ENCODE peak calls at places on chromosomes 7 and 10, in seven cellular contexts. V is spleen, K is H9, M is nephron progenitor cell, N is BJ, B is progenitor cell of endocrine pancreas, O is AG04449. Y is an unnamed sample.

GRCh38 chr7:27745064-27745583 is 5.2 kb downstream of the TAX1BP1 start:
- DNase-seq in N (no peak), V (no peak), M (peak; percentile 12), K (peak; percentile 47), B (no peak), O (no peak), Y (no peak)

GRCh38 chr10:84525120-84525806 is 196.9 kb downstream of the CCSER2 start:
- DNase-seq in K (no peak), O (no peak), B (no peak), V (no peak), N (no peak), M (no peak), Y (no peak)

GRCh38 chr7:64574481-64575159 is 11.7 kb upstream of the ZNF680 start:
- DNase-seq in B (no peak), M (no peak), N (no peak), K (no peak), O (no peak), V (no peak), Y (no peak)

GRCh38 chr10:69337312-69338132 is 59.2 kb downstream of the HK1 start:
- DNase-seq in V (no peak), N (peak; percentile 65), K (no peak), M (no peak), O (no peak), B (no peak), Y (no peak)

GRCh38 chr7:143391462-143392404 is 10.6 kb downstream of the ZYX start:
- DNase-seq in B (no peak), O (no peak), N (peak; percentile 41), K (peak; percentile 30), M (no peak), V (no peak), Y (no peak)

GRCh38 chr10:79342811-79343541 is 4.3 kb upstream of the PPIF start:
- DNase-seq in N (no peak), M (no peak), K (peak; percentile 17), V (no peak), O (no peak), B (no peak), Y (peak; percentile 50)

GRCh38 chr10:35486297-35486991 is 118.7 kb upstream of the GJD4 start:
- DNase-seq in B (no peak), V (no peak), K (no peak), O (no peak), N (no peak), M (no peak), Y (no peak)

GRCh38 chr10:132577350-132578005 is 39.9 kb downstream of the INPP5A start:
- DNase-seq in V (no peak), K (no peak), M (no peak), O (no peak), N (no peak), B (no peak), Y (no peak)

GRCh38 chr7:74000489-74001149 is 27.4 kb upstream of the ELN start:
- DNase-seq in V (no peak), M (no peak), K (no peak), O (no peak), N (no peak), B (no peak), Y (no peak)

GRCh38 chr10:17915181-17915580 is 36.5 kb upstream of the SLC39A12 start:
- DNase-seq in M (no peak), V (no peak), N (no peak), B (no peak), O (no peak), K (no peak), Y (no peak)

GRCh38 chr10:59333731-59334130 is 28.6 kb downstream of the FAM13C start:
- DNase-seq in B (no peak), N (no peak), K (no peak), M (no peak), O (no peak), V (no peak), Y (no peak)

GRCh38 chr7:29291723-29292591 is 97.4 kb downstream of the CHN2 start:
- DNase-seq in K (no peak), N (no peak), M (no peak), O (no peak), V (no peak), B (no peak), Y (no peak)

GRCh38 chr10:46541735-46542566 is 14.5 kb downstream of the GPRIN2 start:
- DNase-seq in K (no peak), B (no peak), M (peak; percentile 1), N (no peak), V (peak; percentile 63), O (no peak), Y (peak; percentile 65)

GRCh38 chr7:158133057-158133456 is 454.6 kb downstream of the PTPRN2 start:
- DNase-seq in M (no peak), O (no peak), N (no peak), B (no peak), K (no peak), V (peak; percentile 72), Y (no peak)

GRCh38 chr10:15188629-15189028 is 20.1 kb upstream of the NMT2 start:
- DNase-seq in V (no peak), O (no peak), K (no peak), B (no peak), M (no peak), N (no peak), Y (no peak)

GRCh38 chr7:22934023-22934422 is 79.9 kb downstream of the HYCC1 start:
- DNase-seq in B (no peak), N (no peak), O (no peak), K (no peak), V (no peak), M (no peak), Y (no peak)

GRCh38 chr10:131174211-131174565 is 137.3 kb downstream of the TCERG1L start:
- DNase-seq in O (no peak), K (peak; percentile 28), V (peak; percentile 61), M (no peak), N (no peak), B (peak; percentile 8), Y (no peak)

GRCh38 chr10:49322371-49323170 is 23.6 kb downstream of the C10orf71 start:
- DNase-seq in B (no peak), K (no peak), V (no peak), M (no peak), O (no peak), N (no peak), Y (no peak)

GRCh38 chr10:3068201-3068967 is 1.0 kb downstream of the PFKP start:
- DNase-seq in V (peak; percentile 86), M (peak; percentile 65), N (no peak), B (no peak), O (no peak), K (no peak), Y (no peak)

GRCh38 chr7:77791336-77791735 is 6.9 kb downstream of the TMEM60 start:
- DNase-seq in K (no peak), O (no peak), V (no peak), B (no peak), N (no peak), M (no peak), Y (no peak)

GRCh38 chr10:110547139-110547761 is 20.2 kb upstream of the SMC3 start:
- DNase-seq in V (no peak), K (no peak), B (no peak), N (no peak), O (no peak), M (no peak), Y (no peak)

GRCh38 chr10:1715821-1716220 is 21.5 kb downstream of the ADARB2 start:
- DNase-seq in O (no peak), N (no peak), B (peak; percentile 25), V (no peak), K (peak; percentile 74), M (peak; percentile 40), Y (no peak)

GRCh38 chr10:129285459-129285858 is 181.6 kb upstream of the MGMT start:
- DNase-seq in O (no peak), B (no peak), K (no peak), M (no peak), V (no peak), N (no peak), Y (no peak)

GRCh38 chr7:101244385-101245146 is at the start of gene FIS1:
- DNase-seq in M (peak; percentile 96), N (peak; percentile 47), O (no peak), K (peak; percentile 97), B (peak; percentile 80), V (peak; percentile 99), Y (peak; percentile 95)
- TF ChIP-seq CTCF in M (peak; percentile 88), N (peak; percentile 92), O (peak; percentile 94), K (peak; percentile 94), B (peak; percentile 92), V (peak; percentile 98), Y (peak; percentile 55)

GRCh38 chr7:104156842-104157277 is 51.0 kb downstream of the ORC5 start:
- DNase-seq in V (no peak), B (no peak), M (no peak), O (peak; percentile 12), N (no peak), K (no peak), Y (no peak)

GRCh38 chr7:104162081-104162480 is 45.7 kb downstream of the ORC5 start:
- DNase-seq in K (no peak), M (no peak), B (no peak), O (no peak), N (no peak), V (no peak), Y (no peak)

GRCh38 chr7:104161244-104161643 is 46.6 kb downstream of the ORC5 start:
- DNase-seq in N (no peak), K (no peak), M (no peak), V (no peak), B (no peak), O (no peak), Y (no peak)

GRCh38 chr7:104160375-104160774 is 47.4 kb downstream of the ORC5 start:
- DNase-seq in O (no peak), B (no peak), V (no peak), M (no peak), N (no peak), K (no peak), Y (no peak)
- TF ChIP-seq CTCF in O (no peak), B (peak; percentile 62), V (no peak), M (peak; percentile 15), N (peak; percentile 31), K (peak; percentile 52), Y (peak; percentile 75)

GRCh38 chr7:98168904-98169621 is 42.2 kb upstream of the BHLHA15 start:
- DNase-seq in B (no peak), N (no peak), M (no peak), V (no peak), O (no peak), K (no peak), Y (no peak)
- TF ChIP-seq CTCF in B (no peak), N (no peak), M (no peak), V (peak; percentile 30), O (no peak), K (no peak), Y (peak; percentile 38)

DNA sequence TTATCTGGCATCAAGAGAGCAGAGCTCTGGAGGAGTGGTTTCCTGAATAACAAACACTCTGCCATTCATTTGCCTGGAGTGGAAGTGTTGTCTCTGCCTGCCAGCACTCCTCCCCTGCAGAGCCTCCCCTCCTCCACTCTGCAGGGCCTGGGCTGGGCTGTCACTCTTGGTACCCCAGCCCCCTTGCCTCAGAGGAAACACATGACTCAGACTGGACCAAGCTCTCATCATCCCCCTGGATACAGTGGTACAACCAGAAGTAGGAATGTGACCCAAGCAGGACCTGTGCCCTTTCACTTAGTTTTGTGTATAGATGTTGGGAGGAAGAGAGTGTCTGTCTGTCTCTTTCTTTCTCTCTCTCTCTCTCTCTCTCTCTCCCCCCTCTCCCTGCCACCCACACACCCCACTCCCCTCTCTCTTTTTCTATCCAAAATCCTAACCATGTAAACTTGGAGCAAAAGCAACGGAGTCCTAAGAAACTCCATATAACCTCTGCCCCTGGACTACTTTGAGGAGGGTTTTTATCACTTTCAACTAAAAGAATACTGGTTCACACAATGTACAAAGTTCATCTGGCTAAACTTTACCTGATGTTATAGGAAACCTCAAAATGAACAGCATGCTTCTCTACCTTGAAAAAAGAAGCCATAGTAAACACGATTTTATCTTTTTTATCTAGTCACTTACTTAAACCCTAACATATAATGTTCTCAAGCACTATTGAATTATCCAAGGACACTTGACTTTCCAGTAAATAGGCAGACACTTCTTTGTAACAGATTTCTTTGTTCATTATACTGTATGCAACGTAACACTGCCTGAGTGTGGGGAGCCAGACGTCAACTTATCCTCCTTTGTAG is 43.8 kb downstream of the DOCK4 start:
- DNase-seq in K (peak; percentile 89), N (no peak), O (no peak), M (peak; percentile 59), B (no peak), V (no peak), Y (no peak)
- TF ChIP-seq CTCF in K (no peak), N (no peak), O (no peak), M (no peak), B (no peak), V (no peak), Y (no peak)